ENCODE peak calls at places on chromosomes 16 and 17, in seven cellular contexts. Z is ovary, K is mesendoderm, C is sigmoid colon, P is GM23248, L is K562, D is NT2/D1. E is an unnamed sample. For H3K4me1, the result is how much of the 10 kb centered on the place peaks cover.

GRCh38 chr16:27526169-27526568 is 23.5 kb downstream of the GTF3C1 start:
- DNase-seq in Z (no peak), K (no peak), C (no peak), P (no peak), L (peak), D (no peak), E (no peak)

GRCh38 chr17:3796110-3796821 is 4.7 kb downstream of the ITGAE start:
- DNase-seq in Z (no peak), K (no peak), C (no peak), P (no peak), L (no peak), D (no peak), E (no peak)

GRCh38 chr16:79994413-79994812 is 393.9 kb upstream of the MAF start:
- DNase-seq in Z (no peak), K (no peak), C (no peak), P (no peak), L (no peak), D (peak), E (no peak)

GRCh38 chr17:6187836-6188235 is 117.7 kb downstream of the WSCD1 start:
- DNase-seq in Z (no peak), K (no peak), C (no peak), P (no peak), L (no peak), D (no peak), E (no peak)

GRCh38 chr17:55062921-55063320 is 94.4 kb downstream of the STXBP4 start:
- DNase-seq in Z (no peak), K (no peak), C (no peak), P (peak), L (no peak), D (no peak), E (no peak)

GRCh38 chr16:18827890-18828289 is 26.5 kb upstream of the ARL6IP1 start:
- DNase-seq in Z (no peak), K (peak), C (no peak), P (no peak), L (peak), D (no peak), E (no peak)

GRCh38 chr16:49649013-49649785 is 206.7 kb downstream of the ZNF423 start:
- DNase-seq in Z (no peak), K (no peak), C (no peak), P (peak), L (no peak), D (no peak), E (no peak)

GRCh38 chr17:67718325-67718941 is 697 bp downstream of the NOL11 start:
- DNase-seq in Z (no peak), K (peak), C (no peak), P (peak), L (peak), D (peak), E (no peak)

GRCh38 chr16:55078699-55079415 is 148.2 kb downstream of the IRX5 start:
- DNase-seq in Z (no peak), K (no peak), C (peak), P (no peak), L (no peak), D (no peak), E (no peak)

GRCh38 chr17:75981019-75981615 is 2.1 kb downstream of the TEN1 start:
- DNase-seq in Z (no peak), K (no peak), C (no peak), P (peak), L (no peak), D (no peak), E (no peak)
- H3K4me1 ChIP-seq in Z (under half), K (under half), C (under half), P (under half), L (under half), D (under half), E (under half)

GRCh38 chr17:79922161-79922569 is 82.9 kb upstream of the CBX4 start:
- DNase-seq in Z (no peak), K (no peak), C (no peak), P (peak), L (no peak), D (no peak), E (no peak)
- H3K4me1 ChIP-seq in Z (under half), K (under half), C (under half), P (under half), L (under half), D (under half), E (under half)

DNA sequence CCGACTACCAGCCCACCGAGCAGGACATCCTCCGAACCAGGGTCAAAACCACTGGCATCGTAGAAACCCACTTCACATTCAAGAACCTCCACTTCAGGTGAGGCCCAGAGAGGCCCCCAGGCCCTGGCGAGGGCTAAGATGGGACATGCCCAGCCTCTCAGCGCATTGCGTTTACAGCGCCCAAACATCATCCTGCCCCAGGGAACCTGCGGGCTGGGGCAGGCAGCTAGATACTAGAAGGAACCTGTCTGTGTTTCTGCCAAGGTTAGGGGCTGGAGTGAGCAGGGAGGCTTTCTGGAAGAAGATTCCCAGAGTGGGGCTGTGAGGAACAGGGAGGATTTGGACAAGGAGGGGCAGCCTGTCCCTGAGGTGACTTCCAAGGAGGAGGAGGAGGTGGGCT is 90.6 kb downstream of the AMFR start:
- DNase-seq in Z (no peak), K (no peak), C (no peak), P (no peak), L (no peak), D (no peak), E (no peak)
- H3K4me1 ChIP-seq in Z (under half), K (under half), C (under half), P (under half), L (under half), D (under half), E (under half)

DNA sequence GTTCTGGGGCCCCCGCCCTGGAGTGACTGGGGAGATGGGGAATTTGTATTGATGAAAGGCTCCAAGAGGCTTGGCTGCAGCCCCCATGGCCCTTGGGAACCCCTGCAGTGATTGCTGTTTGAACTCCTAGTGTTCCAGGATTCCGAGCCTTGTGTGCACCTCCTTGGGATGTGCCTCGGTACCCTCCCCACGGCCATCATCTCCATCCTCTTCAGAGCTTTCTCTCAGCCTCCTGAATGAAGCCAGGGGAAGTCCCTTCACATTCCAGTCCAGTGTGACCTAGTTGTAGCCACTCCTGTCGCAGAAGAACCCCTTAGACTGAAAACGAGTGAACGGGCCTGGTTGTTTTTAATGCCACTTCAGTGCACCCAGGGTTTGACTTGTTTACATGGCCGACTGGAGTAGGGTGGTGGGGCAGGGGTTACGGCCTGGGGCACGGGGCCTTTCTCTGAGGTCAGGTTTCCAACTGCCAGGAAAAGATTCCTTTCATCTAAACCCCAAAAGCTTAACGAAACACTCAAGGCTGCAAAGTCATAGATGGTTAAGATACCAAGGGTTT is 1.5 kb downstream of the MPRIP start:
- DNase-seq in Z (no peak), K (peak), C (no peak), P (peak), L (no peak), D (no peak), E (peak)
- H3K4me1 ChIP-seq in Z (under half), K (under half), C (under half), P (under half), L (under half), D (under half), E (under half)

GRCh38 chr17:32958418-32958817 is 30.5 kb downstream of the TMEM98 start:
- DNase-seq in Z (no peak), K (no peak), C (no peak), P (peak), L (no peak), D (no peak), E (no peak)
- H3K4me1 ChIP-seq in Z (under half), K (under half), C (under half), P (under half), L (under half), D (under half), E (under half)

GRCh38 chr17:29194669-29195068 is 14.5 kb upstream of the MYO18A start:
- DNase-seq in Z (no peak), K (no peak), C (no peak), P (no peak), L (no peak), D (no peak), E (no peak)
- H3K4me1 ChIP-seq in Z (under half), K (under half), C (under half), P (under half), L (under half), D (under half), E (under half)